ENCODE peak calls at places on chromosomes 2 and 18, in seven cellular contexts. One of them, this sample, is unnamed.

GRCh38 chr2:185921048-185921756 is 182.6 kb downstream of the FSIP2 start:
- DNase-seq in SJSA1: no peak
- DNase-seq in left lung: no peak
- DNase-seq in tibial nerve: no peak
- DNase-seq in mesenchymal stem cell: no peak
- DNase-seq in mammary epithelial cell: peak; percentile 54
- DNase-seq in CD8-positive, alpha-beta T cell: no peak
- DNase-seq in this sample: no peak

GRCh38 chr2:8094571-8094970 is 587.3 kb upstream of the ID2 start:
- DNase-seq in SJSA1: no peak
- DNase-seq in left lung: no peak
- DNase-seq in tibial nerve: no peak
- DNase-seq in mesenchymal stem cell: peak; percentile 50
- DNase-seq in mammary epithelial cell: no peak
- DNase-seq in CD8-positive, alpha-beta T cell: no peak
- DNase-seq in this sample: no peak

GRCh38 chr2:118721817-118722551 is 125.5 kb downstream of the EN1 start:
- DNase-seq in SJSA1: no peak
- DNase-seq in left lung: no peak
- DNase-seq in tibial nerve: no peak
- DNase-seq in mesenchymal stem cell: no peak
- DNase-seq in mammary epithelial cell: peak; percentile 86
- DNase-seq in CD8-positive, alpha-beta T cell: no peak
- DNase-seq in this sample: no peak

GRCh38 chr2:28658369-28658768 is 93.3 kb upstream of the PPP1CB start:
- DNase-seq in SJSA1: no peak
- DNase-seq in left lung: no peak
- DNase-seq in tibial nerve: no peak
- DNase-seq in mesenchymal stem cell: peak; percentile 52
- DNase-seq in mammary epithelial cell: peak; percentile 46
- DNase-seq in CD8-positive, alpha-beta T cell: no peak
- DNase-seq in this sample: no peak

GRCh38 chr2:123513351-123513750 is 511.7 kb upstream of the CNTNAP5 start:
- DNase-seq in SJSA1: no peak
- DNase-seq in left lung: no peak
- DNase-seq in tibial nerve: no peak
- DNase-seq in mesenchymal stem cell: peak; percentile 34
- DNase-seq in mammary epithelial cell: peak; percentile 46
- DNase-seq in CD8-positive, alpha-beta T cell: no peak
- DNase-seq in this sample: no peak

GRCh38 chr2:142863485-142863921 is 14.0 kb upstream of the KYNU start:
- DNase-seq in SJSA1: peak; percentile 80
- DNase-seq in left lung: no peak
- DNase-seq in tibial nerve: no peak
- DNase-seq in mesenchymal stem cell: peak; percentile 93
- DNase-seq in mammary epithelial cell: peak; percentile 17
- DNase-seq in CD8-positive, alpha-beta T cell: no peak
- DNase-seq in this sample: no peak

GRCh38 chr2:133293544-133294270 is 274.6 kb downstream of the NCKAP5 start:
- DNase-seq in SJSA1: peak; percentile 34
- DNase-seq in left lung: no peak
- DNase-seq in tibial nerve: no peak
- DNase-seq in mesenchymal stem cell: peak; percentile 68
- DNase-seq in mammary epithelial cell: no peak
- DNase-seq in CD8-positive, alpha-beta T cell: no peak
- DNase-seq in this sample: no peak

GRCh38 chr2:70785137-70785911 is 5.1 kb downstream of the FIGLA start:
- DNase-seq in SJSA1: no peak
- DNase-seq in left lung: no peak
- DNase-seq in tibial nerve: no peak
- DNase-seq in mesenchymal stem cell: no peak
- DNase-seq in mammary epithelial cell: no peak
- DNase-seq in CD8-positive, alpha-beta T cell: peak; percentile 51
- DNase-seq in this sample: no peak

GRCh38 chr2:120224735-120225548 is 1.7 kb upstream of the TMEM185B start:
- DNase-seq in SJSA1: no peak
- DNase-seq in left lung: peak; percentile 25
- DNase-seq in tibial nerve: no peak
- DNase-seq in mesenchymal stem cell: no peak
- DNase-seq in mammary epithelial cell: no peak
- DNase-seq in CD8-positive, alpha-beta T cell: no peak
- DNase-seq in this sample: no peak

GRCh38 chr2:39379643-39380524 is 57.2 kb downstream of the MAP4K3 start:
- DNase-seq in SJSA1: peak; percentile 57
- DNase-seq in left lung: no peak
- DNase-seq in tibial nerve: peak; percentile 65
- DNase-seq in mesenchymal stem cell: peak; percentile 80
- DNase-seq in mammary epithelial cell: peak; percentile 36
- DNase-seq in CD8-positive, alpha-beta T cell: no peak
- DNase-seq in this sample: no peak

GRCh38 chr2:185689906-185690539 is 48.6 kb upstream of the FSIP2 start:
- DNase-seq in SJSA1: no peak
- DNase-seq in left lung: no peak
- DNase-seq in tibial nerve: no peak
- DNase-seq in mesenchymal stem cell: peak; percentile 11
- DNase-seq in mammary epithelial cell: peak; percentile 36
- DNase-seq in CD8-positive, alpha-beta T cell: no peak
- DNase-seq in this sample: no peak

GRCh38 chr18:24725644-24726043 is 265.2 kb downstream of the HRH4 start:
- DNase-seq in SJSA1: no peak
- DNase-seq in left lung: no peak
- DNase-seq in tibial nerve: no peak
- DNase-seq in mesenchymal stem cell: no peak
- DNase-seq in mammary epithelial cell: no peak
- DNase-seq in CD8-positive, alpha-beta T cell: no peak
- DNase-seq in this sample: no peak

GRCh38 chr2:208595386-208596275 is 189.0 kb downstream of the PTH2R start:
- DNase-seq in SJSA1: no peak
- DNase-seq in left lung: no peak
- DNase-seq in tibial nerve: no peak
- DNase-seq in mesenchymal stem cell: no peak
- DNase-seq in mammary epithelial cell: peak; percentile 12
- DNase-seq in CD8-positive, alpha-beta T cell: no peak
- DNase-seq in this sample: no peak

GRCh38 chr2:216765810-216766259 is 70.5 kb upstream of the IGFBP5 start:
- DNase-seq in SJSA1: no peak
- DNase-seq in left lung: no peak
- DNase-seq in tibial nerve: no peak
- DNase-seq in mesenchymal stem cell: peak; percentile 54
- DNase-seq in mammary epithelial cell: no peak
- DNase-seq in CD8-positive, alpha-beta T cell: no peak
- DNase-seq in this sample: no peak

GRCh38 chr18:41096504-41096903 is 858.5 kb upstream of the PIK3C3 start:
- DNase-seq in SJSA1: no peak
- DNase-seq in left lung: no peak
- DNase-seq in tibial nerve: no peak
- DNase-seq in mesenchymal stem cell: peak; percentile 9
- DNase-seq in mammary epithelial cell: peak; percentile 35
- DNase-seq in CD8-positive, alpha-beta T cell: no peak
- DNase-seq in this sample: no peak

GRCh38 chr18:79309572-79310278 is 86.0 kb upstream of the NFATC1 start:
- DNase-seq in SJSA1: no peak
- DNase-seq in left lung: no peak
- DNase-seq in tibial nerve: no peak
- DNase-seq in mesenchymal stem cell: no peak
- DNase-seq in mammary epithelial cell: no peak
- DNase-seq in CD8-positive, alpha-beta T cell: no peak
- DNase-seq in this sample: no peak

DNA sequence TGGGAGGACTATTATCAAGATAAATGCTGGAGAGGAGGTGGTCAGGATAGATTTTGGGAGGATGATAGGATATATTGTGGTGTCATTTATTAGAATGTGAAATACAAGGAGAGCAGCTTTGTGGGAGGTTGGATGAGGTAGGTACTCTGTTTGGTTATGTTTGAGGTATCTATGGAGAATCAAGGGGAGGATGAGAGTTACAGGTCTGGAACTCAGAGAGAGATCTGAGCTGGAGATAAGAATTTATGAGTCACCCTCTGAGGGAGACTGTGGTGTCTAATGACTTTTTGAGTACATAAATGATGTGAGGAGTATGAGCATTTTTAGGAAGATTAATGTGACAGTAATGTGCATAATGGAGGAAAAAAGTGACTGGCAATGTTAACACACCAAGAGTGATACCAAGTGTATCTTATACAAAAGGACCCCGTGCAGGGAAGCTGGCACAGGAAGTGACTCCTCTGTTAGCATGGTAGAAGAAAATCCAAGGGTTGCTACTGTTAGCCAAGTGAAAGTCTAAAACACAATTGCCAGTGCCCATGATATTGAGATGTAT is 48.2 kb downstream of the CRIM1 start:
- DNase-seq in SJSA1: peak; percentile 88
- DNase-seq in left lung: no peak
- DNase-seq in tibial nerve: no peak
- DNase-seq in mesenchymal stem cell: peak; percentile 89
- DNase-seq in mammary epithelial cell: peak; percentile 92
- DNase-seq in CD8-positive, alpha-beta T cell: no peak
- DNase-seq in this sample: no peak
- H3K4me1 ChIP-seq in SJSA1: peaks cover 75% of the 10 kb centered on the region
- H3K4me1 ChIP-seq in left lung: peaks cover 37% of the 10 kb centered on the region
- H3K4me1 ChIP-seq in tibial nerve: peaks cover 5% of the 10 kb centered on the region
- H3K4me1 ChIP-seq in mesenchymal stem cell: peaks cover 7% of the 10 kb centered on the region
- H3K4me1 ChIP-seq in mammary epithelial cell: peaks cover 41% of the 10 kb centered on the region
- H3K4me1 ChIP-seq in CD8-positive, alpha-beta T cell: no peaks in the 10 kb centered on the region
- H3K4me1 ChIP-seq in this sample: no peaks in the 10 kb centered on the region

GRCh38 chr2:162731917-162732804 is 106.4 kb downstream of the KCNH7 start:
- DNase-seq in SJSA1: no peak
- DNase-seq in left lung: no peak
- DNase-seq in tibial nerve: no peak
- DNase-seq in mesenchymal stem cell: no peak
- DNase-seq in mammary epithelial cell: no peak
- DNase-seq in CD8-positive, alpha-beta T cell: no peak
- DNase-seq in this sample: no peak
- H3K36me3 ChIP-seq in SJSA1: no peaks in the 10 kb centered on the region
- H3K36me3 ChIP-seq in left lung: no peaks in the 10 kb centered on the region
- H3K36me3 ChIP-seq in tibial nerve: no peaks in the 10 kb centered on the region
- H3K36me3 ChIP-seq in mesenchymal stem cell: no peaks in the 10 kb centered on the region
- H3K36me3 ChIP-seq in mammary epithelial cell: no peaks in the 10 kb centered on the region
- H3K36me3 ChIP-seq in CD8-positive, alpha-beta T cell: no peaks in the 10 kb centered on the region
- H3K36me3 ChIP-seq in this sample: no peaks in the 10 kb centered on the region

GRCh38 chr2:74232426-74232825 is 34.0 kb downstream of the MTHFD2 start:
- DNase-seq in SJSA1: no peak
- DNase-seq in left lung: no peak
- DNase-seq in tibial nerve: no peak
- DNase-seq in mesenchymal stem cell: no peak
- DNase-seq in mammary epithelial cell: no peak
- DNase-seq in CD8-positive, alpha-beta T cell: no peak
- DNase-seq in this sample: no peak

GRCh38 chr2:74233648-74234047 is 35.2 kb downstream of the MTHFD2 start:
- DNase-seq in SJSA1: no peak
- DNase-seq in left lung: no peak
- DNase-seq in tibial nerve: no peak
- DNase-seq in mesenchymal stem cell: no peak
- DNase-seq in mammary epithelial cell: no peak
- DNase-seq in CD8-positive, alpha-beta T cell: no peak
- DNase-seq in this sample: no peak

GRCh38 chr2:74238879-74239278 is 40.5 kb downstream of the MTHFD2 start:
- DNase-seq in SJSA1: no peak
- DNase-seq in left lung: no peak
- DNase-seq in tibial nerve: peak; percentile 19
- DNase-seq in mesenchymal stem cell: peak; percentile 18
- DNase-seq in mammary epithelial cell: peak; percentile 61
- DNase-seq in CD8-positive, alpha-beta T cell: no peak
- DNase-seq in this sample: no peak

GRCh38 chr2:74239346-74239745 is 40.9 kb downstream of the MTHFD2 start:
- DNase-seq in SJSA1: no peak
- DNase-seq in left lung: no peak
- DNase-seq in tibial nerve: no peak
- DNase-seq in mesenchymal stem cell: no peak
- DNase-seq in mammary epithelial cell: no peak
- DNase-seq in CD8-positive, alpha-beta T cell: no peak
- DNase-seq in this sample: no peak

GRCh38 chr2:74235041-74235440 is 36.6 kb downstream of the MTHFD2 start:
- DNase-seq in SJSA1: no peak
- DNase-seq in left lung: no peak
- DNase-seq in tibial nerve: no peak
- DNase-seq in mesenchymal stem cell: no peak
- DNase-seq in mammary epithelial cell: no peak
- DNase-seq in CD8-positive, alpha-beta T cell: no peak
- DNase-seq in this sample: no peak
- H3K4me1 ChIP-seq in SJSA1: peaks cover 2% of the 10 kb centered on the region
- H3K4me1 ChIP-seq in left lung: no peaks in the 10 kb centered on the region
- H3K4me1 ChIP-seq in tibial nerve: no peaks in the 10 kb centered on the region
- H3K4me1 ChIP-seq in mesenchymal stem cell: no peaks in the 10 kb centered on the region
- H3K4me1 ChIP-seq in mammary epithelial cell: no peaks in the 10 kb centered on the region
- H3K4me1 ChIP-seq in CD8-positive, alpha-beta T cell: no peaks in the 10 kb centered on the region
- H3K4me1 ChIP-seq in this sample: no peaks in the 10 kb centered on the region

GRCh38 chr2:239967244-239968036 is 57.7 kb downstream of the NDUFA10 start:
- DNase-seq in SJSA1: no peak
- DNase-seq in left lung: no peak
- DNase-seq in tibial nerve: no peak
- DNase-seq in mesenchymal stem cell: no peak
- DNase-seq in mammary epithelial cell: no peak
- DNase-seq in CD8-positive, alpha-beta T cell: no peak
- DNase-seq in this sample: no peak
- H3K36me3 ChIP-seq in SJSA1: peaks cover 69% of the 10 kb centered on the region
- H3K36me3 ChIP-seq in left lung: no peaks in the 10 kb centered on the region
- H3K36me3 ChIP-seq in tibial nerve: peaks cover 3% of the 10 kb centered on the region
- H3K36me3 ChIP-seq in mesenchymal stem cell: peaks cover 73% of the 10 kb centered on the region
- H3K36me3 ChIP-seq in mammary epithelial cell: peaks cover 7% of the 10 kb centered on the region
- H3K36me3 ChIP-seq in CD8-positive, alpha-beta T cell: peaks cover 15% of the 10 kb centered on the region
- H3K36me3 ChIP-seq in this sample: peaks cover 52% of the 10 kb centered on the region

GRCh38 chr2:85169581-85169980 is 36.4 kb downstream of the TCF7L1 start:
- DNase-seq in SJSA1: no peak
- DNase-seq in left lung: no peak
- DNase-seq in tibial nerve: no peak
- DNase-seq in mesenchymal stem cell: no peak
- DNase-seq in mammary epithelial cell: no peak
- DNase-seq in CD8-positive, alpha-beta T cell: no peak
- DNase-seq in this sample: no peak
- H3K4me1 ChIP-seq in SJSA1: no peaks in the 10 kb centered on the region
- H3K4me1 ChIP-seq in left lung: peaks cover 14% of the 10 kb centered on the region
- H3K4me1 ChIP-seq in tibial nerve: no peaks in the 10 kb centered on the region
- H3K4me1 ChIP-seq in mesenchymal stem cell: peaks cover 2% of the 10 kb centered on the region
- H3K4me1 ChIP-seq in mammary epithelial cell: peaks cover 5% of the 10 kb centered on the region
- H3K4me1 ChIP-seq in CD8-positive, alpha-beta T cell: no peaks in the 10 kb centered on the region
- H3K4me1 ChIP-seq in this sample: no peaks in the 10 kb centered on the region

DNA sequence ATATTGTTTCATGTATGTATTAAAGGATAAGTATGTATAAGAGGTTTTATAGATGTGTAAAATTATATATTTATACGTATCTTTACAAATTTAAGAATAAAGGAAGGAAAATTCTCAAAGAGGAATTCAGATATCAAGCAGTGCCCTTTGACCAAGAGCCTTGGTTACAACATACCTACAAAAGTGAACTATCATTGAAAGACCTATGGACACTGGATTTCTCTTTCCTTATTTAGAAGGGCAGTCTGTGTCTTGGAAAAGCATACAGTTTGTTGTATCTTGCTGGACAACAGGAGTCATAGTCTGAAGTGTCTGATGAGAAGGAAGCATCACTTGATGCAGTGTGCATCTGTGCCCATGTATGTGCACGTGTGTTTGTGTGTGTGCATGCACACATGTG is 21.8 kb upstream of the USP40 start:
- DNase-seq in SJSA1: no peak
- DNase-seq in left lung: no peak
- DNase-seq in tibial nerve: no peak
- DNase-seq in mesenchymal stem cell: no peak
- DNase-seq in mammary epithelial cell: no peak
- DNase-seq in CD8-positive, alpha-beta T cell: no peak
- DNase-seq in this sample: no peak
- H3K36me3 ChIP-seq in SJSA1: no peaks in the 10 kb centered on the region
- H3K36me3 ChIP-seq in left lung: no peaks in the 10 kb centered on the region
- H3K36me3 ChIP-seq in tibial nerve: no peaks in the 10 kb centered on the region
- H3K36me3 ChIP-seq in mesenchymal stem cell: no peaks in the 10 kb centered on the region
- H3K36me3 ChIP-seq in mammary epithelial cell: no peaks in the 10 kb centered on the region
- H3K36me3 ChIP-seq in CD8-positive, alpha-beta T cell: no peaks in the 10 kb centered on the region
- H3K36me3 ChIP-seq in this sample: no peaks in the 10 kb centered on the region

This sample was measured in effector memory CD4-positive, alpha-beta T cell.